ENCODE peak calls at places on chromosome 15, in five cellular contexts. T is cardiac fibroblast, U is tibial artery, W is lower lobe of right lung, F is uterus. G is an unnamed sample.

GRCh38 chr15:32641517-32642059 is at the start of gene SCG5:
- DNase-seq in T (peak), U (no peak), W (no peak), F (peak), G (no peak)

GRCh38 chr15:75019916-75020315 is 3.5 kb upstream of the PPCDC start:
- DNase-seq in T (no peak), U (no peak), W (no peak), F (no peak), G (no peak)

GRCh38 chr15:56460046-56460445 is 4.9 kb downstream of the MNS1 start:
- DNase-seq in T (no peak), U (no peak), W (no peak), F (no peak), G (no peak)

GRCh38 chr15:55494927-55495326 is 13.1 kb downstream of the DNAAF4 start:
- DNase-seq in T (no peak), U (no peak), W (no peak), F (no peak), G (no peak)

GRCh38 chr15:60338810-60339209 is 59.0 kb downstream of the ANXA2 start:
- DNase-seq in T (no peak), U (no peak), W (no peak), F (no peak), G (no peak)

GRCh38 chr15:71096676-71097075 is 18.6 kb upstream of the THSD4 start:
- DNase-seq in T (no peak), U (no peak), W (no peak), F (no peak), G (no peak)

GRCh38 chr15:60372756-60373155 is 25.0 kb downstream of the ANXA2 start:
- DNase-seq in T (no peak), U (no peak), W (no peak), F (no peak), G (no peak)

GRCh38 chr15:78040653-78041244 is 36.8 kb downstream of the TBC1D2B start:
- DNase-seq in T (no peak), U (no peak), W (no peak), F (no peak), G (no peak)

GRCh38 chr15:40988157-40988556 is 34.9 kb downstream of the CHAC1 start:
- DNase-seq in T (no peak), U (no peak), W (no peak), F (no peak), G (no peak)

GRCh38 chr15:89761929-89762328 is 10.9 kb upstream of the MESP1 start:
- DNase-seq in T (no peak), U (no peak), W (peak), F (no peak), G (no peak)

GRCh38 chr15:52481915-52482314 is 46.8 kb downstream of the MYO5A start:
- DNase-seq in T (peak), U (no peak), W (no peak), F (no peak), G (peak)

GRCh38 chr15:82080774-82081173 is 35.0 kb upstream of the MEX3B start:
- DNase-seq in T (no peak), U (no peak), W (no peak), F (no peak), G (no peak)
- TF ChIP-seq CTCF in T (no peak), U (no peak), W (no peak), F (no peak), G (no peak)

GRCh38 chr15:65396965-65397317 is 19.1 kb upstream of the IGDCC3 start:
- DNase-seq in T (no peak), U (no peak), W (no peak), F (no peak), G (no peak)

GRCh38 chr15:65394936-65395335 is 17.1 kb upstream of the IGDCC3 start:
- DNase-seq in T (no peak), U (no peak), W (no peak), F (no peak), G (no peak)

GRCh38 chr15:65395567-65396185 is 17.9 kb upstream of the IGDCC3 start:
- DNase-seq in T (no peak), U (no peak), W (no peak), F (no peak), G (no peak)

GRCh38 chr15:65394280-65394789 is 16.5 kb upstream of the IGDCC3 start:
- DNase-seq in T (no peak), U (no peak), W (no peak), F (no peak), G (no peak)

GRCh38 chr15:65396283-65396964 is 18.6 kb upstream of the IGDCC3 start:
- DNase-seq in T (no peak), U (no peak), W (no peak), F (no peak), G (no peak)
- TF ChIP-seq CTCF in T (no peak), U (no peak), W (no peak), F (no peak), G (no peak)

GRCh38 chr15:50256188-50257041 is 9.1 kb downstream of the HDC start:
- DNase-seq in T (peak), U (no peak), W (no peak), F (no peak), G (no peak)
- TF ChIP-seq CTCF in T (no peak), U (no peak), W (no peak), F (no peak), G (no peak)

DNA sequence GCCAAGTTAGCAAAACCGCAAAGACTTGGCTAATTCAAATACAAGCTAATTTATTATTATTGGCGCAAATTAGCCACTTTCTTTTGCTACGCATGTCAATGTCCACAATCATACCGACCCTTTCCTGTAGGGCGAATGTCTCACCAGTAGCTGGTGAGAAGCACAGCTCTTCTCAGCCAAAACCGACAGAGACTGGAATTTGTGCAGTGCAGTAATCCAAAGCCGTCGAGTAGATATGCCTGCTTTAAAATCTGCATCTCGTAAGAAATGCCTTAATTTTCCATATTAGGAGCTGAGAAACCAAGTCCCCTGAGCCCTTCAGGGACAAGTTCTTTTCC is 614 bp upstream of the MINDY2 start:
- DNase-seq in T (peak), U (no peak), W (no peak), F (no peak), G (peak)
- TF ChIP-seq CTCF in T (peak), U (peak), W (no peak), F (no peak), G (no peak)

GRCh38 chr15:95561463-95561862 is 769.0 kb upstream of the NR2F2 start:
- DNase-seq in T (no peak), U (no peak), W (no peak), F (no peak), G (no peak)
- TF ChIP-seq CTCF in T (no peak), U (no peak), W (no peak), F (no peak), G (no peak)

GRCh38 chr15:93072440-93073394 is 16.3 kb downstream of the RGMA start:
- DNase-seq in T (peak), U (peak), W (peak), F (peak), G (no peak)
- TF ChIP-seq CTCF in T (no peak), U (no peak), W (no peak), F (peak), G (no peak)

GRCh38 chr15:57503051-57503702 is 88.5 kb upstream of the MYZAP start:
- DNase-seq in T (no peak), U (no peak), W (no peak), F (no peak), G (no peak)
- TF ChIP-seq CTCF in T (peak), U (no peak), W (no peak), F (no peak), G (no peak)

GRCh38 chr15:86213420-86213819 is 133.7 kb downstream of the AGBL1 start:
- DNase-seq in T (no peak), U (no peak), W (no peak), F (no peak), G (no peak)
- TF ChIP-seq CTCF in T (no peak), U (no peak), W (no peak), F (no peak), G (no peak)

GRCh38 chr15:99427210-99427609 is 138.6 kb upstream of the MEF2A start:
- DNase-seq in T (no peak), U (peak), W (no peak), F (peak), G (no peak)

GRCh38 chr15:99426431-99427105 is 139.2 kb upstream of the MEF2A start:
- DNase-seq in T (no peak), U (peak), W (no peak), F (peak), G (no peak)

GRCh38 chr15:99424978-99425665 is 140.7 kb upstream of the MEF2A start:
- DNase-seq in T (peak), U (peak), W (no peak), F (peak), G (peak)

GRCh38 chr15:99424131-99424571 is 141.6 kb upstream of the MEF2A start:
- DNase-seq in T (no peak), U (peak), W (no peak), F (peak), G (no peak)

DNA sequence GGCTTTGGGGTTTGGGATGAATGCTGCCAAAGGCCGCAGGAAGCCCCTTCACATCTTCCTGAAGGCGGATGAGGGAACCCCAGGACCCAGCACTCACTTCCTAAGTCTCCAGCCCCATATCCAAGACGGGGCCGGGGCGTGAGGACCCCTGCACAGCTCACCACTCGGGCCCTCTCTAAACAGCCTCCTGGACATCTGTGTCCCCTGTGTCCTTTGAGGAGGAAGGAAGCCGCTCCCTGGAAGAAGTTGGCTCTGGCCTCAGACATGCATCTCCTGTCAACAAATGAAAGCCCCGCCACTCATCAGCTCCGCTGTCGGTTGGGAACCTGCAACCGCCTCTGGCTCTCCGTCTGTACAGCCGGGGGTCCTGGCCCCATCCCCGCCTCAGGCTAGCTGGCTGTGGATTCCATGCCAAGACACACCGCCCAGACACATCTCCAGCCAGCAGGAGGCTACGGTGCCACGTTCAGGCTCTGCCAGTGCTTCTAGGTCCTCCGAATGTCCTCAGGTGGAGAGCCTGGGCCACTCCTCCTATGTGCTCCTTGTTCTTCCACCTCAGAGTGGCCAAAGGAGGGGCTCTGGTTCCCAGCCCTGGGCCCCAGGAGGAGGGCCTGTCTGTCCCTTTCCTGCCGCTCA is 140.0 kb upstream of the MEF2A start:
- DNase-seq in T (peak), U (peak), W (no peak), F (peak), G (no peak)
- TF ChIP-seq CTCF in T (peak), U (peak), W (peak), F (no peak), G (no peak)